ENCODE peak calls at places on chromosomes 12 and 14, in four cellular contexts. One of them, this sample, is unnamed.

GRCh38 chr12:92844147-92844763 is 84.8 kb downstream of the EEA1 start:
- DNase-seq in upper lobe of left lung: no peak
- DNase-seq in uterus: no peak
- DNase-seq in pancreas: no peak
- DNase-seq in this sample: no peak

GRCh38 chr14:85241022-85241880 is 288.7 kb upstream of the FLRT2 start:
- DNase-seq in pancreas: no peak
- DNase-seq in upper lobe of left lung: no peak
- DNase-seq in uterus: no peak
- DNase-seq in this sample: no peak

GRCh38 chr14:90697146-90697545 is 119.1 kb downstream of the TTC7B start:
- DNase-seq in uterus: no peak
- DNase-seq in pancreas: no peak
- DNase-seq in upper lobe of left lung: no peak
- DNase-seq in this sample: no peak

GRCh38 chr14:100376751-100377171 is 53.6 kb downstream of the SLC25A47 start:
- DNase-seq in upper lobe of left lung: no peak
- DNase-seq in uterus: no peak
- DNase-seq in pancreas: no peak
- DNase-seq in this sample: no peak

GRCh38 chr12:102423447-102423846 is 56.9 kb downstream of the IGF1 start:
- DNase-seq in pancreas: no peak
- DNase-seq in upper lobe of left lung: no peak
- DNase-seq in uterus: no peak
- DNase-seq in this sample: no peak

GRCh38 chr12:131701705-131702572 is 9.0 kb upstream of the SFSWAP start:
- DNase-seq in upper lobe of left lung: no peak
- DNase-seq in uterus: no peak
- DNase-seq in pancreas: no peak
- DNase-seq in this sample: no peak

GRCh38 chr12:74626397-74626796 is 88.8 kb downstream of the ATXN7L3B start:
- DNase-seq in upper lobe of left lung: no peak
- DNase-seq in pancreas: no peak
- DNase-seq in uterus: no peak
- DNase-seq in this sample: no peak

GRCh38 chr14:55389330-55389729 is 22.3 kb downstream of the ATG14 start:
- DNase-seq in uterus: no peak
- DNase-seq in upper lobe of left lung: no peak
- DNase-seq in pancreas: no peak
- DNase-seq in this sample: no peak

GRCh38 chr14:81565441-81566290 is 32.0 kb upstream of the SEL1L start:
- DNase-seq in uterus: no peak
- DNase-seq in pancreas: no peak
- DNase-seq in upper lobe of left lung: no peak
- DNase-seq in this sample: no peak

GRCh38 chr12:2960432-2960956 is 1.3 kb downstream of the TEAD4 start:
- DNase-seq in upper lobe of left lung: no peak
- DNase-seq in uterus: no peak
- DNase-seq in pancreas: no peak
- DNase-seq in this sample: no peak

GRCh38 chr12:14924541-14924940 is 13.8 kb downstream of the ERP27 start:
- DNase-seq in pancreas: no peak
- DNase-seq in uterus: no peak
- DNase-seq in upper lobe of left lung: no peak
- DNase-seq in this sample: no peak

GRCh38 chr12:130428116-130428515 is 90.4 kb downstream of the PIWIL1 start:
- DNase-seq in pancreas: no peak
- DNase-seq in uterus: no peak
- DNase-seq in upper lobe of left lung: no peak
- DNase-seq in this sample: no peak

GRCh38 chr14:43005807-43006206 is 1399.1 kb downstream of the LRFN5 start:
- DNase-seq in pancreas: no peak
- DNase-seq in uterus: no peak
- DNase-seq in upper lobe of left lung: no peak
- DNase-seq in this sample: no peak

GRCh38 chr14:60487211-60487610 is 1.3 kb upstream of the C14orf39 start:
- DNase-seq in upper lobe of left lung: no peak
- DNase-seq in pancreas: no peak
- DNase-seq in uterus: no peak
- DNase-seq in this sample: no peak

GRCh38 chr14:68395585-68395984 is 397.3 kb downstream of the ZFP36L1 start:
- DNase-seq in upper lobe of left lung: no peak
- DNase-seq in uterus: peak
- DNase-seq in pancreas: no peak
- DNase-seq in this sample: no peak

GRCh38 chr12:129873458-129873857 is 30.4 kb downstream of the TMEM132D start:
- DNase-seq in pancreas: no peak
- DNase-seq in upper lobe of left lung: no peak
- DNase-seq in uterus: no peak
- DNase-seq in this sample: no peak

GRCh38 chr12:109900752-109901580 is 892 bp downstream of the TCHP start:
- DNase-seq in upper lobe of left lung: no peak
- DNase-seq in pancreas: no peak
- DNase-seq in uterus: no peak
- DNase-seq in this sample: no peak

GRCh38 chr12:3049596-3050314 is 27.4 kb upstream of the TSPAN9 start:
- DNase-seq in upper lobe of left lung: no peak
- DNase-seq in uterus: no peak
- DNase-seq in pancreas: no peak
- DNase-seq in this sample: no peak

GRCh38 chr12:98645572-98646067 is 530 bp downstream of the APAF1 start:
- DNase-seq in pancreas: no peak
- DNase-seq in upper lobe of left lung: no peak
- DNase-seq in uterus: peak
- DNase-seq in this sample: no peak

GRCh38 chr12:92403210-92404175 is 257.8 kb upstream of the BTG1 start:
- DNase-seq in uterus: no peak
- DNase-seq in upper lobe of left lung: no peak
- DNase-seq in pancreas: no peak
- DNase-seq in this sample: peak

GRCh38 chr14:61561657-61562276 is 133.5 kb upstream of the HIF1A start:
- DNase-seq in uterus: peak
- DNase-seq in upper lobe of left lung: no peak
- DNase-seq in pancreas: no peak
- DNase-seq in this sample: no peak

GRCh38 chr12:110124184-110124995 is at the start of gene IFT81:
- DNase-seq in pancreas: peak
- DNase-seq in uterus: peak
- DNase-seq in upper lobe of left lung: peak
- DNase-seq in this sample: peak

GRCh38 chr12:104536841-104537240 is 80.1 kb downstream of the CHST11 start:
- DNase-seq in uterus: no peak
- DNase-seq in upper lobe of left lung: no peak
- DNase-seq in pancreas: no peak
- DNase-seq in this sample: no peak

GRCh38 chr12:132465269-132466190 is 24.4 kb upstream of the FBRSL1 start:
- DNase-seq in upper lobe of left lung: no peak
- DNase-seq in uterus: no peak
- DNase-seq in pancreas: no peak
- DNase-seq in this sample: no peak

GRCh38 chr12:2682301-2683282 is 112.2 kb upstream of the FKBP4 start:
- DNase-seq in uterus: no peak
- DNase-seq in pancreas: no peak
- DNase-seq in upper lobe of left lung: no peak
- DNase-seq in this sample: peak

GRCh38 chr12:57044856-57045255 is 5.1 kb downstream of the MYO1A start:
- DNase-seq in uterus: no peak
- DNase-seq in upper lobe of left lung: no peak
- DNase-seq in pancreas: no peak
- DNase-seq in this sample: no peak

GRCh38 chr12:5307065-5307464 is 124.8 kb upstream of the NTF3 start:
- DNase-seq in upper lobe of left lung: no peak
- DNase-seq in uterus: no peak
- DNase-seq in pancreas: no peak
- DNase-seq in this sample: no peak

GRCh38 chr12:9634177-9634803 is 26.6 kb upstream of the KLRB1 start:
- DNase-seq in upper lobe of left lung: no peak
- DNase-seq in uterus: peak
- DNase-seq in pancreas: no peak
- DNase-seq in this sample: peak

GRCh38 chr12:105523164-105524057 is 192.9 kb downstream of the C12orf75 start:
- DNase-seq in pancreas: no peak
- DNase-seq in uterus: peak
- DNase-seq in upper lobe of left lung: peak
- DNase-seq in this sample: no peak

GRCh38 chr12:129966086-129966640 is 62.3 kb upstream of the TMEM132D start:
- DNase-seq in upper lobe of left lung: no peak
- DNase-seq in pancreas: no peak
- DNase-seq in uterus: no peak
- DNase-seq in this sample: no peak

GRCh38 chr12:56487448-56488040 is 417 bp downstream of the GLS2 start:
- DNase-seq in uterus: peak
- DNase-seq in pancreas: peak
- DNase-seq in upper lobe of left lung: peak
- DNase-seq in this sample: no peak

DNA sequence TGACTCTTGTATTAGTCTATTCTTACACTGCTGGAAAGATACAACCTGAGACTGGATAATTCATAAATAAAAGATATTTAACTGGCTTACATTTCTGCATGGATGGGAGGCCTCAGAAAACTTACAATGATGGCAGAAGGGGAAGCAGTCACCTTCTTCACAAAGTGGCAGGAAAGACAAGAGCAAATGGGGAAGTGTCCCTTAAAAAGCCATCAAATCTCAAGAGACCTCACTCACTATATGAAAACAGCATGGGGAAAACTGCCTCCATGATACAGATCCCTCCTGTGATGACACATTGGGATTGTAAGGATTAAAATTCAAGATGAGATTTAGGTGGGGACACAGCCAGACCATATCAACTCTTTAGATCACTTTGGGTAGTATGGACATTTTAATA is 83.7 kb downstream of the TMTC3 start:
- DNase-seq in pancreas: no peak
- DNase-seq in uterus: no peak
- DNase-seq in upper lobe of left lung: no peak
- DNase-seq in this sample: no peak
- H3K27ac ChIP-seq in pancreas: no peak
- H3K27ac ChIP-seq in uterus: no peak
- H3K27ac ChIP-seq in upper lobe of left lung: no peak
- H3K27ac ChIP-seq in this sample: no peak

GRCh38 chr12:46386360-46386867 is 13.8 kb upstream of the SLC38A2 start:
- DNase-seq in pancreas: no peak
- DNase-seq in upper lobe of left lung: no peak
- DNase-seq in uterus: no peak
- DNase-seq in this sample: no peak
- TF ChIP-seq CTCF in pancreas: no peak
- TF ChIP-seq CTCF in upper lobe of left lung: no peak
- TF ChIP-seq CTCF in uterus: no peak
- TF ChIP-seq CTCF in this sample: no peak

DNA sequence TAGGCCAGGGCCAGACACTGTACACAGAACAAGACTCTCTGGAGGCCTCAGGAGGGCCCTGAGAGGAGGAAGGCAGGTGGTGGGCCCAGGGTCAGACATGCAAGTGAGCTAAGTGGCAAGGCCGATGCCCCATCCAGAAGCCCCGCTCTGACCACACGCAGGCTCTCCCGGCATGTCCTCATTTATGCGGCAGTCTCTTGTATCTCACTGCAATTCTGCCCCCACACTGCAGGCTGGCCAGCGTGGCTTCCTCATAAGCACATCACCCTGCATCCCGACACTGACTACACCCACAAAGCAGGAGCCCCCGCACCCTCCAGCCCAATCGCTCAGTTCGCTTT is 17.5 kb downstream of the SSH1 start:
- DNase-seq in pancreas: no peak
- DNase-seq in uterus: no peak
- DNase-seq in upper lobe of left lung: peak
- DNase-seq in this sample: no peak
- H3K27ac ChIP-seq in pancreas: peak
- H3K27ac ChIP-seq in uterus: peak
- H3K27ac ChIP-seq in upper lobe of left lung: peak
- H3K27ac ChIP-seq in this sample: no peak

GRCh38 chr12:48043771-48044170 is 39.5 kb upstream of the COL2A1 start:
- DNase-seq in pancreas: no peak
- DNase-seq in upper lobe of left lung: no peak
- DNase-seq in uterus: no peak
- DNase-seq in this sample: no peak

GRCh38 chr12:48040294-48040820 is 36.1 kb upstream of the COL2A1 start:
- DNase-seq in uterus: no peak
- DNase-seq in pancreas: no peak
- DNase-seq in upper lobe of left lung: no peak
- DNase-seq in this sample: no peak

GRCh38 chr12:48044396-48044795 is 40.1 kb upstream of the COL2A1 start:
- DNase-seq in upper lobe of left lung: no peak
- DNase-seq in pancreas: no peak
- DNase-seq in uterus: no peak
- DNase-seq in this sample: no peak

GRCh38 chr12:48039151-48039550 is 34.9 kb upstream of the COL2A1 start:
- DNase-seq in uterus: no peak
- DNase-seq in pancreas: no peak
- DNase-seq in upper lobe of left lung: no peak
- DNase-seq in this sample: no peak

DNA sequence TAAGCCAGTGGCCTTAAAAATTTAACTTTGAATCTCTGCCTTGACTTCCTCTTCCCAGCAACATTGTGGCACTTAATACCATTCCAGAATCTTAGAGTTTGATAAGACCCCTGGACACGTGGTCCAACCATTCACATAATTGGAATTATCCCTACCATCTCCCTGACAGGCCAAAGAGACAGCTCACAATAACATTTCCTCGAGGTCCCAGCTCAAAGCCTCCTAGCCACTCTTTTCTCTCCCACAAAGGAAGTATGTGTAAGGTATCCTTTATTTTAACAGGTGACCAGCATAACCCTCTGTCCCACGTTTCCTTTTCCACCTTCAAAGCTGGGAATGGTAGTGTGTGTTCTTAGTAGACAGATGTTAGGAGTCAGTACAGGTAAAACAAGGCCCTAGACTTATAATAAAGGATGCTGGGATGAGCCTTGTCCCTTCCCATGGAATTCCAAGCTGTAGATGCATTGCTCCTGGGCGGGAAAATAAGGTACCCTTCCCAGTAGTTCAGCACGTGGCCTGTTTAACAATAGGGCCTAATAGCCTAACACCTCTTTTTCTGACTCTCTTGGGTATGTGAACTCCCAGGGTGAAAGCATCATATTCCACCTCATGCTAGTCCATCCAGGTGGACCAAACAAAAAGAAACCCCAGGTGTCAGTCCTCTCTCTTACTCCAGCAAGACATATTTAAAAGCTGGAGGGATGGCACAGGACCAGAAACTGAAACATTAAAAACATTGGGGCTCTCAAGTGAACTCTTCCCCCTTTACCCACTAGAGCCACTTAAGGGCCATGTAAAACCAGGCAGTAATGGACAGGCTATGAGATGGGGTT is 37.5 kb upstream of the COL2A1 start:
- DNase-seq in upper lobe of left lung: no peak
- DNase-seq in uterus: no peak
- DNase-seq in pancreas: no peak
- DNase-seq in this sample: no peak
- TF ChIP-seq CTCF in upper lobe of left lung: no peak
- TF ChIP-seq CTCF in uterus: no peak
- TF ChIP-seq CTCF in pancreas: no peak
- TF ChIP-seq CTCF in this sample: no peak